ENCODE peak calls at places on chromosomes 16 and 17, in seven cellular contexts. S is GM19239; D is SHP77 treated with DMSO at 0.1 percent for 48 hours; F is activated naive CD4-positive, alpha-beta T cell treated with anti-CD3 and anti-CD28 coated beads for 36 hours; Q is HEK293T; P is MCF 10A; T is endodermal cell. I is an unnamed sample.

GRCh38 chr16:20884240-20884556 is 16.0 kb downstream of the DCUN1D3 start:
- DNase-seq in D (no peak), T (no peak), P (peak; percentile 61), F (no peak), S (no peak), Q (no peak), I (peak; percentile 47)

GRCh38 chr17:75518201-75518600 is 1.9 kb downstream of the TSEN54 start:
- DNase-seq in F (no peak), P (no peak), T (no peak), S (no peak), Q (no peak), D (no peak), I (peak; percentile 22)

GRCh38 chr16:27246439-27246838 is 22.1 kb downstream of the NSMCE1 start:
- DNase-seq in S (no peak), D (no peak), P (no peak), F (peak; percentile 6), Q (no peak), T (peak; percentile 31), I (peak; percentile 8)

GRCh38 chr16:49834496-49835009 is 21.4 kb downstream of the ZNF423 start:
- DNase-seq in Q (no peak), F (no peak), D (no peak), S (no peak), T (peak; percentile 72), P (no peak), I (no peak)

GRCh38 chr16:11004957-11005610 is 60.7 kb downstream of the CLEC16A start:
- DNase-seq in Q (no peak), F (no peak), D (no peak), S (no peak), P (no peak), T (no peak), I (no peak)

GRCh38 chr17:61129232-61129631 is 270.4 kb upstream of the TBX2 start:
- DNase-seq in Q (no peak), P (no peak), D (no peak), T (no peak), S (no peak), F (no peak), I (no peak)

GRCh38 chr17:1644493-1645206 is 882 bp downstream of the SCARF1 start:
- DNase-seq in T (peak; percentile 64), P (peak; percentile 30), Q (no peak), D (no peak), S (peak; percentile 66), F (peak; percentile 72), I (peak; percentile 78)

GRCh38 chr16:81686391-81687182 is 92.5 kb upstream of the PLCG2 start:
- DNase-seq in Q (no peak), P (no peak), T (no peak), D (no peak), S (no peak), F (no peak), I (no peak)

GRCh38 chr17:82399030-82399429 is 19.1 kb upstream of the HEXD start:
- DNase-seq in Q (no peak), P (no peak), T (no peak), S (no peak), F (no peak), D (no peak), I (no peak)

GRCh38 chr17:75031972-75032895 is 14.5 kb downstream of the ATP5PD start:
- DNase-seq in D (peak; percentile 40), P (peak; percentile 66), S (no peak), F (peak; percentile 72), T (peak; percentile 73), Q (peak; percentile 57), I (peak; percentile 77)

GRCh38 chr16:8677481-8677880 is 3.1 kb downstream of the ABAT start:
- DNase-seq in F (no peak), P (peak; percentile 72), T (no peak), S (no peak), D (no peak), Q (no peak), I (no peak)